ENCODE peak calls at places on chromosomes 5 and 9, in five cellular contexts. V is fibroblast of mammary gland, R is endodermal cell, U is kidney, Q is iPS DF 6.9. W is an unnamed sample.

GRCh38 chr9:1429328-1429727 is 379.2 kb downstream of the DMRT2 start:
- DNase-seq in R (peak), Q (peak), U (no peak), V (peak), W (no peak)

GRCh38 chr9:69213647-69214046 is 39.6 kb downstream of the TJP2 start:
- DNase-seq in R (no peak), Q (no peak), U (no peak), V (no peak), W (no peak)

GRCh38 chr5:171747061-171747859 is 38.4 kb upstream of the SMIM23 start:
- DNase-seq in Q (no peak), R (no peak), V (no peak), U (no peak), W (no peak)

GRCh38 chr9:89359018-89359417 is 40.7 kb downstream of the SECISBP2 start:
- DNase-seq in Q (no peak), U (no peak), R (no peak), V (no peak), W (no peak)

GRCh38 chr5:105696440-105696839 is 1974.3 kb downstream of the EFNA5 start:
- DNase-seq in R (no peak), V (no peak), U (no peak), Q (no peak), W (no peak)

GRCh38 chr9:86641970-86642369 is 287.8 kb upstream of the TUT7 start:
- DNase-seq in U (no peak), V (no peak), R (no peak), Q (no peak), W (no peak)

GRCh38 chr9:92438900-92439526 is 14.7 kb upstream of the OMD start:
- DNase-seq in U (no peak), Q (no peak), R (no peak), V (peak), W (no peak)

GRCh38 chr5:179121667-179122111 is 61.5 kb downstream of the ZNF354C start:
- DNase-seq in V (no peak), R (peak), Q (no peak), U (peak), W (no peak)

GRCh38 chr9:35814106-35814840 is 569 bp downstream of the HINT2 start:
- DNase-seq in V (peak), U (peak), Q (no peak), R (peak), W (peak)

GRCh38 chr9:94743035-94743954 is 16.8 kb downstream of the AOPEP start:
- DNase-seq in V (no peak), Q (no peak), U (no peak), R (no peak), W (no peak)

DNA sequence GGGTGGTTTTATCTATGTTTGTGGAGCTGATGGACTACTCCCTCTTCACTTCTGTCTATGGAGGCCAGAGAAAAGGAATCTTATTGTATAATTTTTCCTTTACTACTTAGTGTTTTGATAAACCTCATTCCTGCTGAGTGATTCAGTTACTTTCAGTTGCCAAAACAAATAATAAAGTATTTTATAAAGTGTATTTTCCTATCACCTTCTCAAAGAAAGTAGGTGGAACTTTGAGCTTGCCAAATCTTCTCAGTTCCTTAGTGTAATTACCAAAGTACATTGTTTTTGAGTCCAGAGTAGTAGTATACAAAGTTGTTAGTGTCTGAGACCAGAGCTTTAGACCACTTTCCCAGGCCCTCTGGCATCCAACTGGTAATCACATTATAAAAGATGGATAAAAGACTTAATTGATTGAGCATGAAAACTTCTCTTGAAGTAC is 13.5 kb downstream of the RABGAP1 start:
- DNase-seq in R (no peak), U (no peak), V (peak), Q (no peak), W (no peak)
- H3K4me3 ChIP-seq in R (no peak), U (no peak), V (no peak), Q (no peak), W (no peak)

DNA sequence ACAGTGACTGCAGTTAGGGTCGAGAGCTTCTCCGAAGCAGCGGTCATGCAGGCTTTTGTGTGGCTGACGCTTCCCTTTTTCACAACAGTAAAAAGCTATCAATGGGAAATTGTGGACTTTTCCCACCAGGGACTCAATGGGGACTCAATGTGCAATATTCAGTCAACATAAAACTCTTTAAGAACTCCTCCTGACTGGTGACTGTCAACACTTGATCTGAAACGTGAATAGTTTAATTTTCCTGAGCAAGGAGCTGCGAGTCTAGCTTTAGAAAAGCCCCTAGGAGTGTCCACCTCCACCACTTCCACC is 28.7 kb downstream of the EXOC3 start:
- DNase-seq in R (no peak), Q (no peak), U (no peak), V (no peak), W (no peak)
- H3K4me3 ChIP-seq in R (peak), Q (no peak), U (no peak), V (peak), W (peak)

GRCh38 chr5:142012186-142012785 is 541 bp downstream of the GNPDA1 start:
- DNase-seq in Q (peak), V (peak), U (peak), R (peak), W (no peak)

GRCh38 chr5:142009886-142010285 is 2.9 kb downstream of the GNPDA1 start:
- DNase-seq in V (no peak), Q (no peak), R (no peak), U (no peak), W (no peak)

GRCh38 chr5:142013734-142014495 is 1.1 kb upstream of the GNPDA1 start:
- DNase-seq in V (peak), Q (no peak), U (peak), R (peak), W (no peak)

GRCh38 chr5:142012792-142013388 is at the start of gene GNPDA1:
- DNase-seq in R (peak), U (peak), V (peak), Q (peak), W (peak)

GRCh38 chr5:142011572-142012185 is 1.1 kb downstream of the GNPDA1 start:
- DNase-seq in U (no peak), Q (no peak), R (no peak), V (no peak), W (no peak)
- H3K4me3 ChIP-seq in U (peak), Q (no peak), R (no peak), V (peak), W (no peak)

GRCh38 chr5:64742821-64743220 is 25.7 kb downstream of the SREK1IP1 start:
- DNase-seq in Q (no peak), V (peak), R (no peak), U (no peak), W (no peak)

GRCh38 chr5:64746446-64746845 is 22.0 kb downstream of the SREK1IP1 start:
- DNase-seq in U (no peak), R (no peak), Q (no peak), V (peak), W (no peak)

GRCh38 chr5:64749385-64749784 is 19.1 kb downstream of the SREK1IP1 start:
- DNase-seq in R (no peak), U (no peak), V (no peak), Q (no peak), W (no peak)

GRCh38 chr5:64742411-64742810 is 26.1 kb downstream of the SREK1IP1 start:
- DNase-seq in V (no peak), U (no peak), Q (no peak), R (no peak), W (no peak)

GRCh38 chr5:64744914-64745313 is 23.6 kb downstream of the SREK1IP1 start:
- DNase-seq in U (no peak), R (peak), Q (no peak), V (no peak), W (no peak)
- H3K4me3 ChIP-seq in U (no peak), R (peak), Q (no peak), V (no peak), W (no peak)

GRCh38 chr9:126721531-126722098 is 83.2 kb upstream of the ZBTB43 start:
- DNase-seq in U (peak), Q (no peak), R (no peak), V (no peak), W (no peak)
- H3K4me3 ChIP-seq in U (peak), Q (no peak), R (no peak), V (no peak), W (no peak)

GRCh38 chr9:113578279-113578865 is 114.8 kb downstream of the RGS3 start:
- DNase-seq in V (peak), U (peak), Q (no peak), R (no peak), W (no peak)

GRCh38 chr9:113579270-113580040 is 115.9 kb downstream of the RGS3 start:
- DNase-seq in R (no peak), Q (no peak), V (no peak), U (peak), W (peak)

GRCh38 chr9:113577525-113578261 is 114.2 kb downstream of the RGS3 start:
- DNase-seq in Q (no peak), V (peak), R (no peak), U (peak), W (no peak)

GRCh38 chr9:113580041-113580953 is 116.8 kb downstream of the RGS3 start:
- DNase-seq in V (peak), R (no peak), U (peak), Q (no peak), W (peak)

GRCh38 chr9:113578877-113579269 is 115.3 kb downstream of the RGS3 start:
- DNase-seq in U (peak), R (no peak), Q (no peak), V (peak), W (no peak)
- H3K4me3 ChIP-seq in U (no peak), R (no peak), Q (no peak), V (no peak), W (no peak)

GRCh38 chr5:173329370-173330150 is 1.3 kb upstream of the STC2 start:
- DNase-seq in Q (no peak), U (no peak), R (peak), V (no peak), W (no peak)
- H3K4me3 ChIP-seq in Q (peak), U (peak), R (peak), V (peak), W (peak)

GRCh38 chr9:137167113-137167751 is 2.6 kb downstream of the LRRC26 start:
- DNase-seq in V (no peak), U (no peak), R (no peak), Q (no peak), W (no peak)

GRCh38 chr9:137168575-137168906 is 1.3 kb downstream of the LRRC26 start:
- DNase-seq in R (peak), U (no peak), V (no peak), Q (no peak), W (peak)

GRCh38 chr9:137168907-137169763 is 716 bp downstream of the LRRC26 start:
- DNase-seq in Q (no peak), U (no peak), R (peak), V (peak), W (peak)

GRCh38 chr9:137166242-137167112 is 3.4 kb downstream of the LRRC26 start:
- DNase-seq in R (no peak), Q (no peak), U (no peak), V (no peak), W (no peak)

GRCh38 chr9:137167752-137168574 is 1.9 kb downstream of the LRRC26 start:
- DNase-seq in R (peak), V (no peak), Q (no peak), U (no peak), W (no peak)
- H3K4me3 ChIP-seq in R (no peak), V (no peak), Q (peak), U (no peak), W (peak)

GRCh38 chr5:4294878-4295277 is 699.2 kb downstream of the IRX1 start:
- DNase-seq in V (no peak), R (no peak), Q (no peak), U (no peak), W (no peak)
- H3K4me3 ChIP-seq in V (no peak), R (no peak), Q (no peak), U (no peak), W (no peak)